ENCODE peak calls at places on chromosomes 3 and 15, in seven cellular contexts. F, T, X, K, A, J and N are unnamed samples.

GRCh38 chr3:105678017-105678416 is 190.8 kb downstream of the CBLB start:
- DNase-seq in F (no peak), T (no peak), X (no peak), K (no peak), A (no peak), J (no peak), N (no peak)

GRCh38 chr15:96298217-96298616 is 32.3 kb upstream of the NR2F2 start:
- DNase-seq in F (no peak), T (no peak), X (no peak), K (no peak), A (no peak), J (no peak), N (no peak)

GRCh38 chr3:72396899-72397298 is 451.3 kb downstream of the SHQ1 start:
- DNase-seq in F (no peak), T (no peak), X (no peak), K (no peak), A (no peak), J (no peak), N (no peak)

GRCh38 chr15:80210612-80211554 is 41.1 kb downstream of the CTXND1 start:
- DNase-seq in F (no peak), T (no peak), X (no peak), K (no peak), A (no peak), J (no peak), N (no peak)

GRCh38 chr15:51754267-51754666 is 2.9 kb downstream of the TMOD2 start:
- DNase-seq in F (no peak), T (no peak), X (no peak), K (no peak), A (no peak), J (peak; percentile 36), N (no peak)

GRCh38 chr15:32687556-32687955 is 30.2 kb upstream of the GREM1 start:
- DNase-seq in F (no peak), T (no peak), X (no peak), K (no peak), A (no peak), J (no peak), N (no peak)

GRCh38 chr15:92527197-92527596 is 128.4 kb downstream of the FAM174B start:
- DNase-seq in F (no peak), T (no peak), X (no peak), K (no peak), A (no peak), J (no peak), N (no peak)

GRCh38 chr15:43465105-43465504 is 27.9 kb downstream of the TP53BP1 start:
- DNase-seq in F (no peak), T (no peak), X (no peak), K (no peak), A (no peak), J (peak; percentile 27), N (no peak)

GRCh38 chr15:91548588-91548987 is 304.9 kb upstream of the SLCO3A1 start:
- DNase-seq in F (no peak), T (no peak), X (no peak), K (no peak), A (no peak), J (no peak), N (no peak)

GRCh38 chr3:197942956-197943556 is 6.9 kb upstream of the RPL35A start:
- DNase-seq in F (no peak), T (no peak), X (peak; percentile 61), K (no peak), A (no peak), J (peak; percentile 29), N (peak; percentile 65)

GRCh38 chr3:16888785-16889607 is 4.2 kb downstream of the PLCL2 start:
- DNase-seq in F (no peak), T (peak; percentile 53), X (no peak), K (no peak), A (no peak), J (no peak), N (no peak)
- TF ChIP-seq REST in F (no peak), T (no peak), X (no peak), K (no peak), A (no peak), J (no peak), N (no peak)

DNA sequence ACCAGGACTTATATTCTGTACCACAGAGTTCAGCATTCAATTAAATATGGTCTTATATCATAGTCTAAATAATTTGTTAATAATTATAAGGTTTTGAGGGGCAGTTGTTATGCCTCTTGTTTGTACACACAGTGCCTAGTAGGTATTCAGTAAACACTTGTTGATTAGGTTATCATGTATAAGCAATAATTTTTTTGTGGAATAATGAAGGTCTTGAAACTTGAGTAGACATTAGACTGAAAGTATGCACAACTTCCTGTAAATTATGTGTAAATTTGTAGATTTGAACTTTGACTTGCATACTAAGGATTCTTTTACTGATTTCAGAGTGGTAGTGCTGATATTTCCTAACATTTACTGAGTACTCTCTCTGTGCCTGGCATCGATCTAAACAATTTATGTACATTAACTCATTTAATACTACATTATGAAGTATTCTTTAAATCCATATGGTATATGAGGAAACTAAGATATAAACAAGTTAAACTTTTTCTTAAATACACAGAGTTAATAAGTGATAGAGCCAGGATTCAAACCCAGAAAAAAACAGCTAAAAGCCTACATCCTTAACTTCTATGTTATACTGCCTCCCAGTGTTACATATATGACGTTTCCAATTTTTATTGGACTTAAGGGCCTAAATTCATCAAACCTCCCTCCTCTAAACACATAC is 65.1 kb downstream of the GLCE start:
- DNase-seq in F (peak; percentile 14), T (no peak), X (peak; percentile 26), K (peak; percentile 49), A (no peak), J (no peak), N (peak; percentile 36)
- TF ChIP-seq REST in F (no peak), T (no peak), X (no peak), K (no peak), A (no peak), J (no peak), N (no peak)

GRCh38 chr15:34435658-34436057 is 1.9 kb downstream of the GOLGA8A start:
- DNase-seq in F (no peak), T (no peak), X (no peak), K (no peak), A (no peak), J (no peak), N (no peak)
- TF ChIP-seq REST in F (no peak), T (no peak), X (no peak), K (no peak), A (no peak), J (no peak), N (no peak)

GRCh38 chr3:67901681-67902080 is 247.3 kb upstream of the SUCLG2 start:
- DNase-seq in F (no peak), T (no peak), X (no peak), K (peak; percentile 3), A (no peak), J (no peak), N (no peak)

GRCh38 chr3:67896130-67896529 is 241.7 kb upstream of the SUCLG2 start:
- DNase-seq in F (no peak), T (no peak), X (no peak), K (no peak), A (no peak), J (no peak), N (no peak)

GRCh38 chr3:67897686-67898336 is 243.4 kb upstream of the SUCLG2 start:
- DNase-seq in F (no peak), T (no peak), X (no peak), K (no peak), A (no peak), J (no peak), N (no peak)

DNA sequence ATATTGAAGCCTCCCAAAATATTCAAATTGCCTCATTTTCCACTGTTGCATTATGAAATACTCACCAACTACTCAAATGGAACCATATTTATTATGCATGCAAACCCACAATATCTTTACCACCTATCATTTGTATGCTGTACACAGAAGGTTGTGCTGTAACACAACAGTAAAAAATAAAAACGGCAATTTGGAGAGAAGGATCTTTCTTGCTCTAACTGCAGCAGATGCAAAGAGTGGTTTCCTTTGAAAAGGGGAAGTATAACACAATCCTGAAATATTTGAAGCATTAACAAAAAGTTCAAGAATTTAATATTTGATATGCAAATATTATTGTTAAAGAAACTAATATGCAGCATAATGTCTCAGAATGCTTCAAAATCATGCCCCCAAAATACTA is 244.5 kb upstream of the SUCLG2 start:
- DNase-seq in F (no peak), T (no peak), X (no peak), K (no peak), A (no peak), J (no peak), N (no peak)
- TF ChIP-seq REST in F (no peak), T (no peak), X (no peak), K (no peak), A (no peak), J (no peak), N (no peak)

GRCh38 chr3:43388909-43389308 is 102.6 kb downstream of the SNRK start:
- DNase-seq in F (no peak), T (no peak), X (no peak), K (no peak), A (no peak), J (no peak), N (no peak)

GRCh38 chr3:43389388-43390254 is 103.3 kb downstream of the SNRK start:
- DNase-seq in F (no peak), T (peak; percentile 19), X (no peak), K (peak; percentile 30), A (peak; percentile 54), J (peak; percentile 86), N (no peak)

GRCh38 chr3:43390255-43390588 is 103.9 kb downstream of the SNRK start:
- DNase-seq in F (no peak), T (no peak), X (no peak), K (no peak), A (no peak), J (no peak), N (no peak)

GRCh38 chr3:43391621-43392020 is 105.3 kb downstream of the SNRK start:
- DNase-seq in F (no peak), T (no peak), X (no peak), K (no peak), A (no peak), J (no peak), N (no peak)

GRCh38 chr3:43388188-43388587 is 101.8 kb downstream of the SNRK start:
- DNase-seq in F (no peak), T (no peak), X (no peak), K (no peak), A (no peak), J (no peak), N (no peak)
- TF ChIP-seq REST in F (no peak), T (no peak), X (no peak), K (no peak), A (no peak), J (no peak), N (no peak)

DNA sequence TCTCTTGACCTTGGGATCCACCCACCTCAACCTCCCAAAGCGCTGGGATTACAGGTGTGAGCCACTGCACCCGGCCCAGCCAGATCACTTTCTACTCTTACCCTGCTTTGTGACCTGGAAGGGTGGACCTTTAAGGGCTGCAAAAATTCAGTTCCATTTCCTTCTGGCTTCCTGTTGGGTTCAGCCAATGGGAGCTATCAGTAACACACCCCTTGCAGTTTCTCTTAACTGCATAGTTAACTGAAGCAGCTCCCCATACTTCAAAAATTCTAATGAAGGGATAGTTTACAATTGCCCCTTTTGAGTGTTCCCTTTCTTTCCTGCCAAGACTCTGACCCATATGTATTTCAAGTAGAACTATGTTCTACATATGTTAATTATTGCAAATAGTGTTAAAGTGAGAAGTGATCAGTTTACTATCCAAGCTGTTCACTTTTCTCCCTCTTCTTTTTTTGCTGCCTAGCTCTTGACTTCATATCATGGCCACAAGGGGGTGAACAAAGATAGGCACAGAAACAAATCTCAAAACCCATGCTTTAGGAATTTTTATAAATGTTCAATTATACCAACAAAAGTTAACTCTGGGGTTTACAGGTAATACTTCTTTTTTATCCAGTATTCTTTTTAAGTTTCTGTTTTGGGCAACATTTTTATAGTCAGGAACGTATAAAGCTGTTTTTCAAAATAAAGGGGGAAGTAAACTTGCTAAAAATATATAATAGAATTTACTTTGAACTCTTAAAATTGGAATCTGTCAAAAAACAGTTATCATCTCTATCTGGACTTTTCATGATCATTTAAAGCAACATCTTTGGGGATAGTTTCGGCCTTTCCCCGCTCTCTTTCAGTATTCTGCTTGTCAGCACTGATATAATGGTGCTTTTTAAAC is 8.1 kb downstream of the PGBD4 start:
- DNase-seq in F (peak; percentile 34), T (no peak), X (peak; percentile 29), K (peak; percentile 45), A (no peak), J (peak; percentile 30), N (peak; percentile 39)
- TF ChIP-seq REST in F (no peak), T (no peak), X (no peak), K (no peak), A (no peak), J (no peak), N (no peak)